ENCODE peak calls at places on chromosome 2, in five cellular contexts. X is HepG2, I is GM13976, J is hepatocyte, R is right lobe of liver. A is an unnamed sample.

GRCh38 chr2:120219766-120220165 is 3.4 kb downstream of the TMEM185B start:
- DNase-seq in J (no peak), I (no peak), R (no peak), X (no peak), A (no peak)

GRCh38 chr2:15421761-15422160 is 139.4 kb downstream of the NBAS start:
- DNase-seq in I (no peak), R (no peak), J (no peak), X (no peak), A (no peak)

GRCh38 chr2:217900010-217900779 is 102.6 kb downstream of the TNS1 start:
- DNase-seq in R (peak), J (peak), I (no peak), X (peak), A (peak)

GRCh38 chr2:127397568-127398238 is 9.9 kb upstream of the MAP3K2 start:
- DNase-seq in R (no peak), I (no peak), X (no peak), J (no peak), A (no peak)

GRCh38 chr2:45205985-45206384 is 196.7 kb upstream of the SIX2 start:
- DNase-seq in X (no peak), R (no peak), I (no peak), J (no peak), A (no peak)

GRCh38 chr2:120094795-120095194 is 81.9 kb downstream of the EPB41L5 start:
- DNase-seq in R (no peak), J (no peak), I (no peak), X (no peak), A (no peak)

GRCh38 chr2:216619411-216620393 is 13.5 kb upstream of the IGFBP2 start:
- DNase-seq in J (peak), X (peak), I (no peak), R (no peak), A (peak)

GRCh38 chr2:231604685-231605606 is 12.3 kb downstream of the TEX44 start:
- DNase-seq in X (peak), I (peak), J (peak), R (peak), A (peak)

GRCh38 chr2:45851576-45852304 is 200.3 kb downstream of the PRKCE start:
- DNase-seq in R (no peak), I (no peak), J (no peak), X (no peak), A (no peak)

GRCh38 chr2:17975401-17975800 is 96.9 kb downstream of the KCNS3 start:
- DNase-seq in R (no peak), J (no peak), X (no peak), I (no peak), A (no peak)

GRCh38 chr2:164701565-164701964 is 80.3 kb upstream of the GRB14 start:
- DNase-seq in J (no peak), I (no peak), R (no peak), X (no peak), A (no peak)

GRCh38 chr2:107091163-107091864 is 205.3 kb upstream of the ST6GAL2 start:
- DNase-seq in R (no peak), X (no peak), J (no peak), I (no peak), A (no peak)

GRCh38 chr2:215299337-215299859 is 12.5 kb upstream of the ATIC start:
- DNase-seq in X (no peak), R (no peak), I (no peak), J (no peak), A (no peak)

GRCh38 chr2:59947220-59947619 is 606.2 kb downstream of the BCL11A start:
- DNase-seq in X (no peak), R (no peak), I (no peak), J (no peak), A (no peak)

GRCh38 chr2:95530734-95531133 is 46.2 kb upstream of the TRIM43B start:
- DNase-seq in R (no peak), J (no peak), X (no peak), I (peak), A (no peak)

GRCh38 chr2:62147610-62148301 is 48.2 kb upstream of the B3GNT2 start:
- DNase-seq in J (no peak), R (no peak), I (no peak), X (no peak), A (no peak)

GRCh38 chr2:186304064-186304463 is 182.0 kb upstream of the ZC3H15 start:
- DNase-seq in J (peak), X (peak), I (no peak), R (no peak), A (no peak)
- TF ChIP-seq CTCF in J (no peak), X (no peak), I (no peak), R (no peak), A (no peak)

GRCh38 chr2:118088051-118089014 is at the start of gene INSIG2:
- DNase-seq in R (peak), J (peak), X (peak), I (peak), A (peak)
- TF ChIP-seq CTCF in R (no peak), J (no peak), X (no peak), I (no peak), A (peak)

GRCh38 chr2:222902660-222903059 is 41.8 kb downstream of the ACSL3 start:
- DNase-seq in R (no peak), J (no peak), X (no peak), I (no peak), A (no peak)

GRCh38 chr2:222903234-222904220 is 42.7 kb downstream of the ACSL3 start:
- DNase-seq in J (peak), X (peak), I (peak), R (no peak), A (peak)

GRCh38 chr2:222900354-222900753 is 39.5 kb downstream of the ACSL3 start:
- DNase-seq in J (no peak), X (no peak), I (no peak), R (no peak), A (no peak)

GRCh38 chr2:222897898-222898297 is 37.1 kb downstream of the ACSL3 start:
- DNase-seq in I (no peak), J (no peak), X (no peak), R (no peak), A (no peak)

DNA sequence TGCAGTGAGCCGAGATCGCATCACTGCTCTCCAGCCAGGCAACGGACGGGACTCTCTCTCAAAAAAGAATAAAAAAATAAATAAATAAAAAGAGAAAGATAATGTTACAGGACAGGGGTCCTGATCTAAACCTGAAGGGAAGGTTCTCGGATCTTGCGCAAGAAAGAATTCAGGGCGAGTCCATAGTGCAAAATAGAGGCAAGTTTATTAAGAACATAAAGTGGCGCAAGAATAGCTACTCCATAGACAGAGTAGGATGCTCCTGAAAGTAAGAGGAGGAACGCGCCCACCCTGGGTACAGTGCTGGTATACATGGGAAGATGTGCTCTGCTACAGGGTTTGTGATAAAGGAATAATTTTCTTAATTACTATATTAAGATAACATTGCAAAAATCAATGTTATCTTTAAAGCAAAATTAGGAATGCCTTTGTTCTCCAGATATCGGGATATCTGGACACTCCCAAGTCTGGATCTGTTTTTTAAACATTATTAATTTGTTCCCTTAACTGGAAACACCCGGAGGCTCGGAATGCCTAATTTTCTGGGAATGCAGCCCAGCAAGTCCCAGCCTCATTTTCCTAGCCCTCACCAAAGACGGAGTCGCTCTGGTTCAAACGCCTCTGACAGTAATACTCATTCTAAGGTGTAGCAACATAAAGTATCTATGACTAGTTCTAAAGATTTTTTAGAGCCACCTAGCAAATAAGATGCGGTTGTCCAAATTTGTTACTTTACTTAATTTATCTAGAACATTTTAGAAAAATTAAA is 38.8 kb downstream of the ACSL3 start:
- DNase-seq in I (no peak), X (peak), R (no peak), J (no peak), A (peak)
- TF ChIP-seq CTCF in I (no peak), X (no peak), R (no peak), J (no peak), A (no peak)

DNA sequence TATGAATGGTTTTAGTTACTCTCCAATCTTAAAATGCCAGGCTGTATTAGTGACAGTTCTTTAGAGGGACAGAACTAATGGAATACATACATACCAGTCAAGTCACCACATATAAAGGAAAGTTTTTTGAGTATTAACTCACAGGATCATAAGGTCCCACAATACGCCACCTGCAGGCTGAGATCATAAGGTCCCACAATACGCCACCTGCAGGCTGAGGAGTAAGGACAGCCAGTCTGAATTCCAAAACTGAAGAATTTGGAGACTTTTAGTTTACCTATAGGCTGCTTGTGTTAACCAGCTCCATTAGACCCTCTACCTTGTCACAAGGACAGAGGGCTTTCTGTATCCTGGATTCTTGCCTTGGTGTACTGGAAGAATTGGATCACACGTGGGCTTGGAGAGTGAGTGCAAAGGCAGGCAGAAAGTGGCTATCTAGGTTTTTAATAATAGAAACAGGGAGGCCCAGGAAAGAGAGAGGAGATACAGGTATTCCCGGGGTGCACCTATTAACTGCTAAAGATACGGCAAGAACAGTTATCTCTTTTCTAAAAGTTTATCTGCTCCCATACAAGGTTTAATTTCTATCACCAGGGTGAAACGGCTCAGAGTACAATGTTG is 234.9 kb upstream of the CYRIA start:
- DNase-seq in J (peak), R (peak), X (peak), I (no peak), A (peak)
- TF ChIP-seq CTCF in J (peak), R (peak), X (peak), I (peak), A (peak)

DNA sequence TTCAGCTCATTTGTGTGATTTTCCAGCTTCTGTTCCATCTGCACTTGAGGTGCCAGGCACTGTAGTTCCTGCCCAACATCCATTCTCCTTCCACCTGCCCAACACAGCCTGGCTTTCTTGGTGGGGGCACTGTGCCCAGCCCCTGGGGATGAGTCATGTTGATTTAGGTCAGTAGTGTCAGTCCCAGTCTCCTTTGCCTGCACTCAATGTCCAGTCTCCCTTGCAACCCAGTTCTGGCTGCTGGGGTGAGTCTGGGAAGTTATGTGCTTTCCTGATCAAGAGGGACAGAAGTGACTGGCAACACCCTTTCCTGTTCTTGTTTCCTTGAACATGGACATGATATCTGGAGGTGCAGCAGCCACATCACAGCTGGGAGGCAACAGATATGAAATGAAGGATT is 1.5 kb upstream of the ASB18 start:
- DNase-seq in I (no peak), X (no peak), J (no peak), R (no peak), A (no peak)
- TF ChIP-seq CTCF in I (no peak), X (no peak), J (no peak), R (no peak), A (no peak)

A was measured in Caco-2.